ENCODE peak calls at places on chromosome 18, in nine cellular contexts. One of them, this sample, is unnamed.

GRCh38 chr18:2846241-2846637 is 567 bp upstream of the EMILIN2 start:
- DNase-seq in activated naive CD4-positive, alpha-beta T cell: no peak
- DNase-seq in NT2/D1: no peak
- DNase-seq in GM23248: peak
- DNase-seq in kidney epithelial cell: no peak
- DNase-seq in neural crest cell: no peak
- DNase-seq in lung microvascular endothelial cell: peak
- DNase-seq in SK-MEL-5: no peak
- DNase-seq in nucleus accumbens: no peak
- DNase-seq in this sample: no peak

GRCh38 chr18:76483780-76484179 is 11.3 kb downstream of the ZNF516 start:
- DNase-seq in activated naive CD4-positive, alpha-beta T cell: no peak
- DNase-seq in NT2/D1: no peak
- DNase-seq in GM23248: no peak
- DNase-seq in kidney epithelial cell: no peak
- DNase-seq in neural crest cell: no peak
- DNase-seq in lung microvascular endothelial cell: no peak
- DNase-seq in SK-MEL-5: no peak
- DNase-seq in nucleus accumbens: no peak
- DNase-seq in this sample: no peak

GRCh38 chr18:44973282-44973681 is 292.6 kb downstream of the SETBP1 start:
- DNase-seq in activated naive CD4-positive, alpha-beta T cell: no peak
- DNase-seq in NT2/D1: no peak
- DNase-seq in GM23248: no peak
- DNase-seq in kidney epithelial cell: no peak
- DNase-seq in neural crest cell: no peak
- DNase-seq in lung microvascular endothelial cell: peak
- DNase-seq in SK-MEL-5: no peak
- DNase-seq in nucleus accumbens: no peak
- DNase-seq in this sample: peak

GRCh38 chr18:47050468-47050867 is 15.0 kb upstream of the ELOA2 start:
- DNase-seq in activated naive CD4-positive, alpha-beta T cell: no peak
- DNase-seq in NT2/D1: peak
- DNase-seq in GM23248: peak
- DNase-seq in kidney epithelial cell: peak
- DNase-seq in neural crest cell: peak
- DNase-seq in lung microvascular endothelial cell: peak
- DNase-seq in SK-MEL-5: peak
- DNase-seq in nucleus accumbens: no peak
- DNase-seq in this sample: no peak

GRCh38 chr18:36757081-36757480 is 71.7 kb downstream of the TPGS2 start:
- DNase-seq in activated naive CD4-positive, alpha-beta T cell: no peak
- DNase-seq in NT2/D1: peak
- DNase-seq in GM23248: peak
- DNase-seq in kidney epithelial cell: peak
- DNase-seq in neural crest cell: no peak
- DNase-seq in lung microvascular endothelial cell: peak
- DNase-seq in SK-MEL-5: peak
- DNase-seq in nucleus accumbens: no peak
- DNase-seq in this sample: peak

GRCh38 chr18:6752200-6752873 is 22.8 kb downstream of the ARHGAP28 start:
- DNase-seq in activated naive CD4-positive, alpha-beta T cell: no peak
- DNase-seq in NT2/D1: peak
- DNase-seq in GM23248: peak
- DNase-seq in kidney epithelial cell: no peak
- DNase-seq in neural crest cell: no peak
- DNase-seq in lung microvascular endothelial cell: no peak
- DNase-seq in SK-MEL-5: peak
- DNase-seq in nucleus accumbens: no peak
- DNase-seq in this sample: no peak

GRCh38 chr18:7341581-7342337 is 110.9 kb downstream of the LRRC30 start:
- DNase-seq in activated naive CD4-positive, alpha-beta T cell: no peak
- DNase-seq in NT2/D1: no peak
- DNase-seq in GM23248: no peak
- DNase-seq in kidney epithelial cell: no peak
- DNase-seq in neural crest cell: no peak
- DNase-seq in lung microvascular endothelial cell: no peak
- DNase-seq in SK-MEL-5: no peak
- DNase-seq in nucleus accumbens: no peak
- DNase-seq in this sample: no peak

GRCh38 chr18:3525870-3526420 is 76.0 kb downstream of the TGIF1 start:
- DNase-seq in activated naive CD4-positive, alpha-beta T cell: no peak
- DNase-seq in NT2/D1: no peak
- DNase-seq in GM23248: no peak
- DNase-seq in kidney epithelial cell: no peak
- DNase-seq in neural crest cell: peak
- DNase-seq in lung microvascular endothelial cell: peak
- DNase-seq in SK-MEL-5: peak
- DNase-seq in nucleus accumbens: peak
- DNase-seq in this sample: peak

GRCh38 chr18:48201337-48201705 is 207.9 kb downstream of the ZBTB7C start:
- DNase-seq in activated naive CD4-positive, alpha-beta T cell: no peak
- DNase-seq in NT2/D1: no peak
- DNase-seq in GM23248: no peak
- DNase-seq in kidney epithelial cell: no peak
- DNase-seq in neural crest cell: no peak
- DNase-seq in lung microvascular endothelial cell: no peak
- DNase-seq in SK-MEL-5: no peak
- DNase-seq in nucleus accumbens: no peak
- DNase-seq in this sample: no peak

GRCh38 chr18:9803698-9804516 is 81.9 kb upstream of the TXNDC2 start:
- DNase-seq in activated naive CD4-positive, alpha-beta T cell: no peak
- DNase-seq in NT2/D1: no peak
- DNase-seq in GM23248: peak
- DNase-seq in kidney epithelial cell: no peak
- DNase-seq in neural crest cell: no peak
- DNase-seq in lung microvascular endothelial cell: peak
- DNase-seq in SK-MEL-5: no peak
- DNase-seq in nucleus accumbens: no peak
- DNase-seq in this sample: peak

GRCh38 chr18:413263-413662 is 87.2 kb downstream of the COLEC12 start:
- DNase-seq in activated naive CD4-positive, alpha-beta T cell: no peak
- DNase-seq in NT2/D1: no peak
- DNase-seq in GM23248: peak
- DNase-seq in kidney epithelial cell: no peak
- DNase-seq in neural crest cell: no peak
- DNase-seq in lung microvascular endothelial cell: peak
- DNase-seq in SK-MEL-5: no peak
- DNase-seq in nucleus accumbens: no peak
- DNase-seq in this sample: no peak

GRCh38 chr18:58143391-58143790 is 99.4 kb downstream of the NEDD4L start:
- DNase-seq in activated naive CD4-positive, alpha-beta T cell: no peak
- DNase-seq in NT2/D1: no peak
- DNase-seq in GM23248: no peak
- DNase-seq in kidney epithelial cell: no peak
- DNase-seq in neural crest cell: no peak
- DNase-seq in lung microvascular endothelial cell: no peak
- DNase-seq in SK-MEL-5: peak
- DNase-seq in nucleus accumbens: no peak
- DNase-seq in this sample: no peak

GRCh38 chr18:24014986-24015896 is 687 bp downstream of the TTC39C start:
- DNase-seq in activated naive CD4-positive, alpha-beta T cell: peak
- DNase-seq in NT2/D1: no peak
- DNase-seq in GM23248: peak
- DNase-seq in kidney epithelial cell: no peak
- DNase-seq in neural crest cell: peak
- DNase-seq in lung microvascular endothelial cell: peak
- DNase-seq in SK-MEL-5: peak
- DNase-seq in nucleus accumbens: no peak
- DNase-seq in this sample: peak

GRCh38 chr18:44136326-44136725 is 544.4 kb upstream of the SETBP1 start:
- DNase-seq in activated naive CD4-positive, alpha-beta T cell: no peak
- DNase-seq in NT2/D1: no peak
- DNase-seq in GM23248: no peak
- DNase-seq in kidney epithelial cell: no peak
- DNase-seq in neural crest cell: no peak
- DNase-seq in lung microvascular endothelial cell: no peak
- DNase-seq in SK-MEL-5: no peak
- DNase-seq in nucleus accumbens: no peak
- DNase-seq in this sample: no peak

GRCh38 chr18:34358923-34359322 is 134.2 kb upstream of the NOL4 start:
- DNase-seq in activated naive CD4-positive, alpha-beta T cell: no peak
- DNase-seq in NT2/D1: no peak
- DNase-seq in GM23248: no peak
- DNase-seq in kidney epithelial cell: no peak
- DNase-seq in neural crest cell: no peak
- DNase-seq in lung microvascular endothelial cell: no peak
- DNase-seq in SK-MEL-5: no peak
- DNase-seq in nucleus accumbens: no peak
- DNase-seq in this sample: no peak

GRCh38 chr18:32770651-32771168 is 2.1 kb downstream of the KLHL14 start:
- DNase-seq in activated naive CD4-positive, alpha-beta T cell: no peak
- DNase-seq in NT2/D1: no peak
- DNase-seq in GM23248: no peak
- DNase-seq in kidney epithelial cell: no peak
- DNase-seq in neural crest cell: peak
- DNase-seq in lung microvascular endothelial cell: no peak
- DNase-seq in SK-MEL-5: no peak
- DNase-seq in nucleus accumbens: no peak
- DNase-seq in this sample: no peak

GRCh38 chr18:32010124-32010745 is 8.4 kb upstream of the RNF125 start:
- DNase-seq in activated naive CD4-positive, alpha-beta T cell: no peak
- DNase-seq in NT2/D1: no peak
- DNase-seq in GM23248: peak
- DNase-seq in kidney epithelial cell: no peak
- DNase-seq in neural crest cell: no peak
- DNase-seq in lung microvascular endothelial cell: no peak
- DNase-seq in SK-MEL-5: no peak
- DNase-seq in nucleus accumbens: no peak
- DNase-seq in this sample: no peak

GRCh38 chr18:28594034-28594433 is 417.1 kb upstream of the CDH2 start:
- DNase-seq in activated naive CD4-positive, alpha-beta T cell: no peak
- DNase-seq in NT2/D1: no peak
- DNase-seq in GM23248: peak
- DNase-seq in kidney epithelial cell: no peak
- DNase-seq in neural crest cell: no peak
- DNase-seq in lung microvascular endothelial cell: peak
- DNase-seq in SK-MEL-5: peak
- DNase-seq in nucleus accumbens: no peak
- DNase-seq in this sample: no peak

GRCh38 chr18:54713386-54713785 is 114.9 kb upstream of the RAB27B start:
- DNase-seq in activated naive CD4-positive, alpha-beta T cell: no peak
- DNase-seq in NT2/D1: no peak
- DNase-seq in GM23248: no peak
- DNase-seq in kidney epithelial cell: no peak
- DNase-seq in neural crest cell: no peak
- DNase-seq in lung microvascular endothelial cell: no peak
- DNase-seq in SK-MEL-5: no peak
- DNase-seq in nucleus accumbens: no peak
- DNase-seq in this sample: no peak

GRCh38 chr18:26286008-26286407 is 59.8 kb downstream of the TAF4B start:
- DNase-seq in activated naive CD4-positive, alpha-beta T cell: no peak
- DNase-seq in NT2/D1: no peak
- DNase-seq in GM23248: no peak
- DNase-seq in kidney epithelial cell: no peak
- DNase-seq in neural crest cell: no peak
- DNase-seq in lung microvascular endothelial cell: no peak
- DNase-seq in SK-MEL-5: no peak
- DNase-seq in nucleus accumbens: no peak
- DNase-seq in this sample: no peak

GRCh38 chr18:77061946-77062517 is 70.6 kb downstream of the MBP start:
- DNase-seq in activated naive CD4-positive, alpha-beta T cell: no peak
- DNase-seq in NT2/D1: no peak
- DNase-seq in GM23248: no peak
- DNase-seq in kidney epithelial cell: no peak
- DNase-seq in neural crest cell: no peak
- DNase-seq in lung microvascular endothelial cell: no peak
- DNase-seq in SK-MEL-5: peak
- DNase-seq in nucleus accumbens: no peak
- DNase-seq in this sample: no peak

GRCh38 chr18:48708807-48709206 is 170.0 kb downstream of the CTIF start:
- DNase-seq in activated naive CD4-positive, alpha-beta T cell: no peak
- DNase-seq in NT2/D1: no peak
- DNase-seq in GM23248: no peak
- DNase-seq in kidney epithelial cell: no peak
- DNase-seq in neural crest cell: no peak
- DNase-seq in lung microvascular endothelial cell: no peak
- DNase-seq in SK-MEL-5: no peak
- DNase-seq in nucleus accumbens: no peak
- DNase-seq in this sample: no peak

This sample was measured in NCI-H2171.